ENCODE peak calls at places on chromosomes 11 and 22, in five cellular contexts. One of them, this sample, is unnamed.

GRCh38 chr11:82533628-82534353 is 199.9 kb downstream of the FAM181B start:
- DNase-seq in fibroblast of mammary gland: no peak
- DNase-seq in left ventricle myocardium inferior: no peak
- DNase-seq in progenitor cell of endocrine pancreas: no peak
- DNase-seq in Caco-2: no peak
- DNase-seq in this sample: no peak

GRCh38 chr11:62980133-62980760 is 4.5 kb downstream of the SLC22A6 start:
- DNase-seq in left ventricle myocardium inferior: no peak
- DNase-seq in progenitor cell of endocrine pancreas: no peak
- DNase-seq in fibroblast of mammary gland: peak
- DNase-seq in Caco-2: no peak
- DNase-seq in this sample: no peak

GRCh38 chr11:7630002-7630401 is 43.3 kb downstream of the CYB5R2 start:
- DNase-seq in fibroblast of mammary gland: no peak
- DNase-seq in Caco-2: no peak
- DNase-seq in left ventricle myocardium inferior: peak
- DNase-seq in progenitor cell of endocrine pancreas: no peak
- DNase-seq in this sample: no peak

GRCh38 chr11:122721964-122722266 is 66.4 kb downstream of the UBASH3B start:
- DNase-seq in Caco-2: no peak
- DNase-seq in left ventricle myocardium inferior: no peak
- DNase-seq in fibroblast of mammary gland: peak
- DNase-seq in progenitor cell of endocrine pancreas: no peak
- DNase-seq in this sample: no peak

GRCh38 chr11:107751082-107751481 is 39.2 kb upstream of the SLN start:
- DNase-seq in progenitor cell of endocrine pancreas: no peak
- DNase-seq in fibroblast of mammary gland: no peak
- DNase-seq in left ventricle myocardium inferior: no peak
- DNase-seq in Caco-2: no peak
- DNase-seq in this sample: no peak

GRCh38 chr11:27211370-27212127 is 151.5 kb downstream of the CCDC34 start:
- DNase-seq in left ventricle myocardium inferior: peak
- DNase-seq in fibroblast of mammary gland: no peak
- DNase-seq in Caco-2: no peak
- DNase-seq in progenitor cell of endocrine pancreas: no peak
- DNase-seq in this sample: no peak

GRCh38 chr11:82682003-82682751 is 51.5 kb downstream of the FAM181B start:
- DNase-seq in Caco-2: peak
- DNase-seq in progenitor cell of endocrine pancreas: no peak
- DNase-seq in fibroblast of mammary gland: peak
- DNase-seq in left ventricle myocardium inferior: no peak
- DNase-seq in this sample: peak

GRCh38 chr11:65663634-65664200 is 1.0 kb upstream of the RELA start:
- DNase-seq in left ventricle myocardium inferior: peak
- DNase-seq in progenitor cell of endocrine pancreas: no peak
- DNase-seq in fibroblast of mammary gland: peak
- DNase-seq in Caco-2: no peak
- DNase-seq in this sample: no peak

GRCh38 chr22:48347311-48347710 is 1480.4 kb downstream of the BRD1 start:
- DNase-seq in fibroblast of mammary gland: no peak
- DNase-seq in progenitor cell of endocrine pancreas: no peak
- DNase-seq in left ventricle myocardium inferior: no peak
- DNase-seq in Caco-2: no peak
- DNase-seq in this sample: no peak

GRCh38 chr11:94731921-94732601 is 36.1 kb upstream of the AMOTL1 start:
- DNase-seq in fibroblast of mammary gland: peak
- DNase-seq in progenitor cell of endocrine pancreas: no peak
- DNase-seq in left ventricle myocardium inferior: no peak
- DNase-seq in Caco-2: no peak
- DNase-seq in this sample: no peak

GRCh38 chr11:104410336-104410735 is 246.4 kb upstream of the PDGFD start:
- DNase-seq in Caco-2: no peak
- DNase-seq in fibroblast of mammary gland: no peak
- DNase-seq in progenitor cell of endocrine pancreas: no peak
- DNase-seq in left ventricle myocardium inferior: no peak
- DNase-seq in this sample: no peak

GRCh38 chr11:126465573-126466287 is 110.2 kb downstream of the ST3GAL4 start:
- DNase-seq in progenitor cell of endocrine pancreas: no peak
- DNase-seq in Caco-2: no peak
- DNase-seq in left ventricle myocardium inferior: no peak
- DNase-seq in fibroblast of mammary gland: no peak
- DNase-seq in this sample: no peak

GRCh38 chr11:13891911-13892310 is 70.6 kb upstream of the SPON1 start:
- DNase-seq in progenitor cell of endocrine pancreas: no peak
- DNase-seq in fibroblast of mammary gland: no peak
- DNase-seq in Caco-2: no peak
- DNase-seq in left ventricle myocardium inferior: no peak
- DNase-seq in this sample: no peak

GRCh38 chr11:86291466-86292262 is 10.4 kb upstream of the HIKESHI start:
- DNase-seq in progenitor cell of endocrine pancreas: peak
- DNase-seq in left ventricle myocardium inferior: no peak
- DNase-seq in Caco-2: peak
- DNase-seq in fibroblast of mammary gland: peak
- DNase-seq in this sample: peak

GRCh38 chr11:23711981-23712380 is 784.9 kb upstream of the LUZP2 start:
- DNase-seq in fibroblast of mammary gland: no peak
- DNase-seq in Caco-2: no peak
- DNase-seq in progenitor cell of endocrine pancreas: no peak
- DNase-seq in left ventricle myocardium inferior: no peak
- DNase-seq in this sample: no peak

GRCh38 chr11:122863704-122864326 is 18.7 kb upstream of the JHY start:
- DNase-seq in Caco-2: peak
- DNase-seq in progenitor cell of endocrine pancreas: no peak
- DNase-seq in left ventricle myocardium inferior: peak
- DNase-seq in fibroblast of mammary gland: peak
- DNase-seq in this sample: no peak

GRCh38 chr11:72896431-72896830 is 82.2 kb downstream of the ATG16L2 start:
- DNase-seq in Caco-2: no peak
- DNase-seq in fibroblast of mammary gland: peak
- DNase-seq in left ventricle myocardium inferior: no peak
- DNase-seq in progenitor cell of endocrine pancreas: no peak
- DNase-seq in this sample: no peak

GRCh38 chr11:31804439-31805036 is 6.6 kb downstream of the PAX6 start:
- DNase-seq in left ventricle myocardium inferior: no peak
- DNase-seq in Caco-2: no peak
- DNase-seq in fibroblast of mammary gland: no peak
- DNase-seq in progenitor cell of endocrine pancreas: no peak
- DNase-seq in this sample: peak

GRCh38 chr22:43796567-43796966 is 15.5 kb downstream of the EFCAB6 start:
- DNase-seq in progenitor cell of endocrine pancreas: no peak
- DNase-seq in Caco-2: no peak
- DNase-seq in fibroblast of mammary gland: peak
- DNase-seq in left ventricle myocardium inferior: no peak
- DNase-seq in this sample: no peak

GRCh38 chr11:32698579-32698978 is 95.9 kb downstream of the CCDC73 start:
- DNase-seq in Caco-2: no peak
- DNase-seq in fibroblast of mammary gland: no peak
- DNase-seq in left ventricle myocardium inferior: no peak
- DNase-seq in progenitor cell of endocrine pancreas: no peak
- DNase-seq in this sample: no peak

GRCh38 chr11:121741954-121742361 is 289.2 kb upstream of the SORL1-AS1 start:
- DNase-seq in progenitor cell of endocrine pancreas: no peak
- DNase-seq in Caco-2: no peak
- DNase-seq in fibroblast of mammary gland: peak
- DNase-seq in left ventricle myocardium inferior: peak
- DNase-seq in this sample: no peak

GRCh38 chr11:120523196-120523595 is 11.6 kb downstream of the GRIK4 start:
- DNase-seq in fibroblast of mammary gland: no peak
- DNase-seq in progenitor cell of endocrine pancreas: no peak
- DNase-seq in Caco-2: no peak
- DNase-seq in left ventricle myocardium inferior: no peak
- DNase-seq in this sample: no peak

GRCh38 chr22:19378362-19378711 is 53.2 kb downstream of the HIRA start:
- DNase-seq in progenitor cell of endocrine pancreas: no peak
- DNase-seq in fibroblast of mammary gland: no peak
- DNase-seq in Caco-2: no peak
- DNase-seq in left ventricle myocardium inferior: no peak
- DNase-seq in this sample: no peak

GRCh38 chr11:13386567-13386966 is 76.5 kb downstream of the BTBD10 start:
- DNase-seq in fibroblast of mammary gland: no peak
- DNase-seq in left ventricle myocardium inferior: no peak
- DNase-seq in Caco-2: no peak
- DNase-seq in progenitor cell of endocrine pancreas: no peak
- DNase-seq in this sample: no peak

GRCh38 chr11:119341222-119342022 is 739 bp upstream of the C1QTNF5 start:
- DNase-seq in left ventricle myocardium inferior: no peak
- DNase-seq in fibroblast of mammary gland: no peak
- DNase-seq in progenitor cell of endocrine pancreas: no peak
- DNase-seq in Caco-2: no peak
- DNase-seq in this sample: no peak

GRCh38 chr11:2999464-2999998 is 7.4 kb upstream of the NAP1L4 start:
- DNase-seq in Caco-2: no peak
- DNase-seq in fibroblast of mammary gland: no peak
- DNase-seq in progenitor cell of endocrine pancreas: no peak
- DNase-seq in left ventricle myocardium inferior: no peak
- DNase-seq in this sample: no peak

GRCh38 chr22:25101986-25102385 is 97.7 kb upstream of the CRYBB3 start:
- DNase-seq in fibroblast of mammary gland: no peak
- DNase-seq in progenitor cell of endocrine pancreas: no peak
- DNase-seq in left ventricle myocardium inferior: no peak
- DNase-seq in Caco-2: no peak
- DNase-seq in this sample: no peak
- TF ChIP-seq CTCF in fibroblast of mammary gland: no peak
- TF ChIP-seq CTCF in progenitor cell of endocrine pancreas: no peak
- TF ChIP-seq CTCF in left ventricle myocardium inferior: no peak
- TF ChIP-seq CTCF in Caco-2: no peak
- TF ChIP-seq CTCF in this sample: no peak

GRCh38 chr22:45104313-45104712 is 59.4 kb upstream of the NUP50 start:
- DNase-seq in progenitor cell of endocrine pancreas: no peak
- DNase-seq in left ventricle myocardium inferior: no peak
- DNase-seq in fibroblast of mammary gland: no peak
- DNase-seq in Caco-2: no peak
- DNase-seq in this sample: no peak

GRCh38 chr22:45105281-45105700 is 58.4 kb upstream of the NUP50 start:
- DNase-seq in left ventricle myocardium inferior: no peak
- DNase-seq in progenitor cell of endocrine pancreas: no peak
- DNase-seq in Caco-2: peak
- DNase-seq in fibroblast of mammary gland: peak
- DNase-seq in this sample: no peak

GRCh38 chr22:45101828-45102227 is 61.9 kb upstream of the NUP50 start:
- DNase-seq in Caco-2: peak
- DNase-seq in fibroblast of mammary gland: peak
- DNase-seq in left ventricle myocardium inferior: peak
- DNase-seq in progenitor cell of endocrine pancreas: no peak
- DNase-seq in this sample: peak

GRCh38 chr22:45102896-45103420 is 60.8 kb upstream of the NUP50 start:
- DNase-seq in fibroblast of mammary gland: no peak
- DNase-seq in left ventricle myocardium inferior: no peak
- DNase-seq in progenitor cell of endocrine pancreas: no peak
- DNase-seq in Caco-2: no peak
- DNase-seq in this sample: no peak

DNA sequence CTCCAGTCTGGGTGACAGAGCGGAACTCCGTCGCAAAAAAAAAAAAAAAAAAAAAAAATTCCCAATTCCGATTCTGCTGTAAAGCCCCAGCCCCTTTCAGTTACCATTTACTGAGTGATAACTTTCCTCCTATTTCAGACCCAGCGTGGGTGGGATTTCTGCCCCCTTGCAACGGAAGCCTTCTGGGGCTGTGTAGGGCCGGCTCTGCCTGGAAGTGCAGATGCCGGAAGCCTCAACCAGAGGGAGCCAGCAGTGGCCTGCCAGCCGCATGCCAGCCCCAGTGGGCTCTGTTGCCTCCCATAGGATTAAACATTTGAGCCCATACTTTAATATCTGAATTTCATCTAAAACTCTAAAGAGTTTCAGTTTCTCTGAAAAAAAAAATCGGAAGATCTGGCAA is 60.0 kb upstream of the NUP50 start:
- DNase-seq in fibroblast of mammary gland: no peak
- DNase-seq in progenitor cell of endocrine pancreas: no peak
- DNase-seq in left ventricle myocardium inferior: no peak
- DNase-seq in Caco-2: no peak
- DNase-seq in this sample: no peak
- TF ChIP-seq CTCF in fibroblast of mammary gland: no peak
- TF ChIP-seq CTCF in progenitor cell of endocrine pancreas: no peak
- TF ChIP-seq CTCF in left ventricle myocardium inferior: no peak
- TF ChIP-seq CTCF in Caco-2: no peak
- TF ChIP-seq CTCF in this sample: no peak

GRCh38 chr11:134578807-134579708 is 167.0 kb upstream of the B3GAT1 start:
- DNase-seq in left ventricle myocardium inferior: no peak
- DNase-seq in progenitor cell of endocrine pancreas: no peak
- DNase-seq in Caco-2: peak
- DNase-seq in fibroblast of mammary gland: no peak
- DNase-seq in this sample: no peak
- TF ChIP-seq CTCF in left ventricle myocardium inferior: peak
- TF ChIP-seq CTCF in progenitor cell of endocrine pancreas: no peak
- TF ChIP-seq CTCF in Caco-2: peak
- TF ChIP-seq CTCF in fibroblast of mammary gland: no peak
- TF ChIP-seq CTCF in this sample: no peak

DNA sequence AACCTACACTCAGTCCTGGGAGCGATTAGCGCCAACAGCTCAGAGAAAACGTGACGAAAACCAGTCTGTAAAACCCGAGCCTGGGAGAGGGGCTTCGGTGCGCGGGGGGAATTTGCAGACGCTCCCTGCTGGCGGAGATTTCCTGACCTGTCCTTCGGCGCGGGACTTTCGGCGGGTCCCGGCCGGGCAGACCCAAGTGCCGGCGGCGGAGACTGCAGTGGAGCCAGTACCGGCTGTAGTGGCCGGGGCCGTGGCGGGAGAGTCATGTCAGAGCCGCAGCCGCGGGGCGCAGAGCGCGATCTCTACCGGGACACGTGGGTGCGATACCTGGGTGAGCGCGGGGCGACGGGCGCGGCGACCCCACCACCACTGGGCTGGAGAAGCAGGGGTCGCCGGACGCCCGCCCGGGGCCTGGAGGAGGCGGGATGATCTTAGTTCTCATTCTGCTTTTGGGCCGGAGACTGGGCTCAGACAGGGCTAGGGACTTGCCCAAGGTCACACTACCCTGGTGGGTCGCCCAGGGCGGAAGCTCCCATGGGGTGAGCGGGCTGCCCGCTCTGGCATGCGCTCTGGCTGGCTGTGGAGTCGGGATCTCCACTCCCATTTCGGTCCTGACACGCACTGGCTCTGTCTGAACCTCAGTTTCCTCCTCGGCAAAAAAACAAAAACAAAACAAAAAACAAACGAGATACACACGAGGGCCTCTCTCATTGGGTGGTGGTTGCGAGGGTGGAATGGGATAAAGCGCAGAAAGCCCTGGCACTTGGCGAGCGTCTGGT is at the start of gene MTFP1:
- DNase-seq in left ventricle myocardium inferior: peak
- DNase-seq in fibroblast of mammary gland: peak
- DNase-seq in progenitor cell of endocrine pancreas: peak
- DNase-seq in Caco-2: peak
- DNase-seq in this sample: peak
- TF ChIP-seq CTCF in left ventricle myocardium inferior: no peak
- TF ChIP-seq CTCF in fibroblast of mammary gland: no peak
- TF ChIP-seq CTCF in progenitor cell of endocrine pancreas: no peak
- TF ChIP-seq CTCF in Caco-2: no peak
- TF ChIP-seq CTCF in this sample: no peak